ENCODE peak calls at places on chromosomes 13 and 19, in ten cellular contexts. V, R, W, E, T, I, L, S, J and H are unnamed samples.

GRCh38 chr19:50875795-50876422 is 2.7 kb downstream of the KLK2 start:
- DNase-seq in V (no peak), R (no peak), W (no peak), E (no peak), T (no peak), I (no peak), L (no peak), S (no peak), J (no peak), H (no peak)

GRCh38 chr13:42497798-42498197 is 76.2 kb upstream of the TNFSF11 start:
- DNase-seq in V (peak; percentile 37), R (no peak), W (no peak), E (no peak), T (no peak), I (peak; percentile 35), L (no peak), S (no peak), J (peak; percentile 84), H (peak; percentile 19)

GRCh38 chr13:24631922-24632321 is 48.3 kb upstream of the ATP12A start:
- DNase-seq in V (no peak), R (no peak), W (no peak), E (no peak), T (no peak), I (no peak), L (no peak), S (no peak), J (no peak), H (no peak)

GRCh38 chr19:12899891-12900518 is 9.0 kb downstream of the GCDH start:
- DNase-seq in V (no peak), R (no peak), W (no peak), E (no peak), T (no peak), I (no peak), L (no peak), S (no peak), J (no peak), H (no peak)

GRCh38 chr19:46674416-46675178 is 13.6 kb upstream of the DACT3 start:
- DNase-seq in V (no peak), R (no peak), W (no peak), E (peak; percentile 82), T (no peak), I (peak; percentile 22), L (no peak), S (no peak), J (no peak), H (no peak)

GRCh38 chr13:26111797-26112196 is 60.0 kb upstream of the SHISA2 start:
- DNase-seq in V (no peak), R (no peak), W (no peak), E (no peak), T (no peak), I (no peak), L (no peak), S (no peak), J (no peak), H (no peak)

GRCh38 chr13:30991922-30992321 is 59.5 kb downstream of the TEX26 start:
- DNase-seq in V (no peak), R (no peak), W (no peak), E (no peak), T (no peak), I (no peak), L (no peak), S (no peak), J (no peak), H (no peak)

GRCh38 chr13:29510698-29511438 is 84.6 kb downstream of the SLC7A1 start:
- DNase-seq in V (no peak), R (no peak), W (no peak), E (no peak), T (no peak), I (no peak), L (no peak), S (no peak), J (no peak), H (no peak)

GRCh38 chr19:45852145-45852750 is 10.7 kb downstream of the SYMPK start:
- DNase-seq in V (no peak), R (no peak), W (no peak), E (no peak), T (no peak), I (peak; percentile 87), L (no peak), S (no peak), J (no peak), H (peak; percentile 46)